ENCODE peak calls at places on chromosomes 6 and 20, in five cellular contexts. D is retina, B is caudate nucleus, G is dorsolateral prefrontal cortex, T is T-helper 9 cell. V is an unnamed sample.
A peak's percentile ranks its signal among the peaks of the same experiment; 100 is the strongest.

GRCh38 chr6:113077794-113078193 is 730.7 kb downstream of the RFPL4B start:
- DNase-seq in B (no peak), D (no peak), T (no peak), G (no peak), V (no peak)

GRCh38 chr6:31401403-31401802 is 2.0 kb upstream of the MICA start:
- DNase-seq in T (no peak), G (no peak), D (no peak), B (no peak), V (no peak)

GRCh38 chr20:32474967-32475819 is 109.9 kb downstream of the NOL4L start:
- DNase-seq in D (peak; percentile 88), G (peak; percentile 73), B (peak; percentile 60), T (no peak), V (peak; percentile 65)

GRCh38 chr20:44085616-44086434 is 101.2 kb downstream of the JPH2 start:
- DNase-seq in G (no peak), D (no peak), T (no peak), B (no peak), V (no peak)

GRCh38 chr20:63118303-63118670 is 97.6 kb downstream of the YTHDF1 start:
- DNase-seq in G (no peak), D (no peak), B (no peak), T (no peak), V (no peak)

GRCh38 chr20:23361108-23361650 is 803 bp upstream of the GZF1 start:
- DNase-seq in G (no peak), T (no peak), B (no peak), D (no peak), V (no peak)

GRCh38 chr20:1631309-1632227 is 11.8 kb upstream of the SIRPB1 start:
- DNase-seq in G (no peak), T (no peak), D (no peak), B (no peak), V (no peak)

GRCh38 chr6:155882527-155883333 is 427.1 kb upstream of the NOX3 start:
- DNase-seq in G (no peak), T (no peak), B (no peak), D (no peak), V (no peak)

GRCh38 chr20:6767536-6768227 is at the start of gene BMP2:
- DNase-seq in D (peak; percentile 91), G (peak; percentile 40), B (no peak), T (no peak), V (peak; percentile 71)

GRCh38 chr6:153000243-153000642 is 2.3 kb downstream of the MTRF1L start:
- DNase-seq in T (no peak), G (no peak), D (no peak), B (no peak), V (no peak)

GRCh38 chr6:101401792-101402617 is 8.5 kb downstream of the GRIK2 start:
- DNase-seq in G (peak; percentile 57), T (no peak), D (peak; percentile 91), B (no peak), V (no peak)

GRCh38 chr20:49278817-49279676 is 1.2 kb upstream of the ZNFX1 start:
- DNase-seq in D (no peak), T (peak; percentile 6), G (no peak), B (no peak), V (no peak)

GRCh38 chr6:149043476-149044130 is 273.9 kb upstream of the TAB2 start:
- DNase-seq in D (no peak), G (no peak), B (no peak), T (no peak), V (no peak)

GRCh38 chr6:63597142-63598000 is 25.1 kb downstream of the LOC128125822 start:
- DNase-seq in B (no peak), D (no peak), G (no peak), T (no peak), V (no peak)

GRCh38 chr20:34680586-34680985 is 3.7 kb upstream of the PIGU start:
- DNase-seq in G (no peak), D (no peak), B (no peak), T (no peak), V (no peak)

GRCh38 chr20:3218307-3218988 is 9.2 kb downstream of the ITPA start:
- DNase-seq in D (peak; percentile 73), T (peak; percentile 73), B (no peak), G (no peak), V (no peak)

GRCh38 chr6:166610104-166610503 is 16.9 kb downstream of the RPS6KA2 start:
- DNase-seq in G (no peak), B (no peak), T (no peak), D (no peak), V (no peak)

GRCh38 chr20:19784511-19785172 is 26.6 kb downstream of the RIN2 start:
- DNase-seq in B (no peak), T (no peak), D (peak; percentile 81), G (peak; percentile 60), V (peak; percentile 90)

GRCh38 chr6:131911951-131912350 is 39.2 kb downstream of the CCN2 start:
- DNase-seq in G (no peak), B (no peak), T (no peak), D (no peak), V (no peak)

GRCh38 chr6:7725849-7726415 is at the start of gene BMP6:
- DNase-seq in D (peak; percentile 93), G (peak; percentile 81), T (no peak), B (peak; percentile 76), V (peak; percentile 54)

GRCh38 chr6:46419576-46420002 is 71.7 kb downstream of the RCAN2 start:
- DNase-seq in G (peak; percentile 54), D (peak; percentile 41), B (peak; percentile 30), T (no peak), V (peak; percentile 77)

GRCh38 chr6:149031545-149032317 is 284.9 kb downstream of the UST start:
- DNase-seq in T (peak; percentile 25), G (no peak), D (no peak), B (no peak), V (no peak)

GRCh38 chr6:40922281-40922680 is 116.7 kb downstream of the UNC5CL start:
- DNase-seq in G (no peak), B (no peak), T (no peak), D (no peak), V (no peak)

GRCh38 chr6:17022604-17023003 is 79.2 kb upstream of the STMND1 start:
- DNase-seq in D (no peak), G (no peak), T (no peak), B (no peak), V (no peak)

GRCh38 chr6:166751051-166751595 is 124.1 kb upstream of the RPS6KA2 start:
- DNase-seq in D (no peak), T (no peak), B (no peak), G (no peak), V (no peak)

GRCh38 chr6:157552171-157552747 is 171.3 kb downstream of the ZDHHC14 start:
- DNase-seq in D (no peak), T (no peak), B (no peak), G (no peak), V (no peak)

GRCh38 chr20:59336551-59336950 is 36.1 kb downstream of the EDN3 start:
- DNase-seq in B (no peak), G (no peak), T (no peak), D (no peak), V (no peak)

GRCh38 chr6:33885121-33886057 is 81.6 kb upstream of the MLN start:
- DNase-seq in B (no peak), G (no peak), D (no peak), T (no peak), V (no peak)

V was measured in hippocampal formation.